ENCODE peak calls at places on chromosomes 7 and 10, in five cellular contexts. W is Right ventricle myocardium superior, Q is D721Med, F is cardiac muscle cell, K is WTC11. S is an unnamed sample.

GRCh38 chr7:40316176-40316575 is 181.4 kb downstream of the SUGCT start:
- DNase-seq in F (no peak), Q (no peak), K (no peak), W (no peak), S (no peak)

GRCh38 chr10:61110188-61110844 is 166.3 kb upstream of the RHOBTB1 start:
- DNase-seq in K (no peak), Q (no peak), F (no peak), W (no peak), S (no peak)

GRCh38 chr7:29115753-29116152 is 30.6 kb downstream of the CPVL start:
- DNase-seq in W (no peak), F (no peak), Q (no peak), K (no peak), S (no peak)

GRCh38 chr7:101173752-101174244 is 6.3 kb downstream of the NAT16 start:
- DNase-seq in Q (no peak), K (peak), W (no peak), F (no peak), S (no peak)

GRCh38 chr7:2954433-2954853 is 89.2 kb downstream of the CARD11 start:
- DNase-seq in W (no peak), F (no peak), K (peak), Q (no peak), S (no peak)

GRCh38 chr10:14952851-14953451 is 945 bp downstream of the DCLRE1C start:
- DNase-seq in Q (no peak), K (peak), W (no peak), F (no peak), S (no peak)

GRCh38 chr7:84248267-84248666 is 53.7 kb upstream of the SEMA3A start:
- DNase-seq in Q (no peak), K (no peak), W (no peak), F (no peak), S (no peak)

GRCh38 chr10:96416643-96417042 is 57.8 kb upstream of the OPALIN start:
- DNase-seq in K (no peak), W (peak), F (no peak), Q (no peak), S (peak)

GRCh38 chr10:100713859-100714565 is 31.4 kb upstream of the PAX2 start:
- DNase-seq in Q (no peak), W (no peak), K (no peak), F (no peak), S (no peak)

GRCh38 chr10:13140627-13141190 is 20.6 kb upstream of the MCM10 start:
- DNase-seq in Q (no peak), K (no peak), F (no peak), W (no peak), S (no peak)

GRCh38 chr7:116805100-116805544 is 57.3 kb upstream of the CAPZA2 start:
- DNase-seq in F (no peak), Q (no peak), K (no peak), W (no peak), S (no peak)

GRCh38 chr10:13555884-13556529 is 27.2 kb upstream of the BEND7 start:
- DNase-seq in Q (no peak), K (no peak), W (no peak), F (no peak), S (no peak)

GRCh38 chr10:122083478-122084025 is 94.6 kb downstream of the TACC2 start:
- DNase-seq in K (no peak), Q (no peak), F (no peak), W (peak), S (no peak)

GRCh38 chr7:1274876-1275684 is 42.4 kb downstream of the UNCX start:
- DNase-seq in F (no peak), Q (no peak), K (no peak), W (peak), S (no peak)

GRCh38 chr7:45092100-45092930 is 3.5 kb upstream of the NACAD start:
- DNase-seq in W (no peak), K (no peak), Q (no peak), F (no peak), S (no peak)

GRCh38 chr7:27242580-27243339 is at the start of gene EVX1:
- DNase-seq in K (no peak), W (no peak), Q (peak), F (no peak), S (peak)

GRCh38 chr10:49568235-49568634 is 29.3 kb upstream of the ERCC6 start:
- DNase-seq in F (no peak), Q (no peak), K (no peak), W (no peak), S (no peak)

GRCh38 chr7:39733881-39734571 is 110.7 kb downstream of the RALA start:
- DNase-seq in K (no peak), W (no peak), F (no peak), Q (no peak), S (no peak)

GRCh38 chr7:127619681-127620405 is 1.9 kb upstream of the PAX4 start:
- DNase-seq in W (no peak), K (peak), F (no peak), Q (no peak), S (no peak)

GRCh38 chr7:17099083-17099973 is 199.1 kb upstream of the AHR start:
- DNase-seq in K (no peak), W (no peak), F (no peak), Q (no peak), S (no peak)

GRCh38 chr7:137073571-137074325 is 205.3 kb downstream of the CHRM2 start:
- DNase-seq in K (no peak), Q (no peak), F (no peak), W (no peak), S (no peak)

GRCh38 chr7:5705318-5705717 is 76.1 kb downstream of the RNF216 start:
- DNase-seq in F (no peak), W (no peak), Q (no peak), K (no peak), S (no peak)

GRCh38 chr10:28263136-28263857 is 39.6 kb downstream of the MPP7 start:
- DNase-seq in Q (no peak), F (no peak), K (no peak), W (no peak), S (no peak)

GRCh38 chr10:54800677-54801480 is at the start of gene PCDH15:
- DNase-seq in F (peak), K (peak), Q (no peak), W (peak), S (no peak)

GRCh38 chr10:83935911-83936310 is 203.4 kb upstream of the GHITM start:
- DNase-seq in Q (no peak), F (no peak), W (no peak), K (no peak), S (no peak)

GRCh38 chr7:2484868-2485267 is 8.7 kb upstream of the GRIFIN start:
- DNase-seq in W (no peak), K (no peak), Q (no peak), F (no peak), S (no peak)

GRCh38 chr7:150524018-150524417 is 9.3 kb downstream of the GIMAP7 start:
- DNase-seq in W (no peak), K (no peak), Q (no peak), F (no peak), S (no peak)

GRCh38 chr10:34341473-34341872 is 473.6 kb downstream of the PARD3 start:
- DNase-seq in F (no peak), K (no peak), W (no peak), Q (no peak), S (no peak)

S was measured in Right ventricle myocardium inferior.